ENCODE peak calls at places on chromosomes 4 and X, in seven cellular contexts. A, V, U, O, J, G and Q are unnamed samples.

GRCh38 chr4:94758700-94759399 is 1.1 kb downstream of the BMPR1B start:
- DNase-seq in U (peak), A (peak), J (no peak), O (no peak), G (peak), V (no peak), Q (no peak)

GRCh38 chr4:2570551-2571222 is 34.2 kb downstream of the FAM193A start:
- DNase-seq in U (no peak), J (no peak), V (no peak), A (no peak), G (no peak), O (peak), Q (no peak)

GRCh38 chr4:74531952-74532794 is 87.2 kb downstream of the AREG start:
- DNase-seq in U (no peak), A (peak), V (peak), O (no peak), G (peak), J (no peak), Q (no peak)

GRCh38 chrX:11426712-11427081 is 133.5 kb downstream of the AMELX start:
- DNase-seq in J (no peak), U (no peak), G (no peak), V (no peak), A (no peak), O (no peak), Q (no peak)

GRCh38 chr4:173919861-173920260 is 363.6 kb downstream of the FBXO8 start:
- DNase-seq in G (no peak), A (no peak), J (no peak), V (no peak), O (no peak), U (no peak), Q (no peak)

GRCh38 chrX:84865113-84865512 is 138.6 kb upstream of the APOOL start:
- DNase-seq in J (no peak), O (no peak), A (peak), G (no peak), U (no peak), V (no peak), Q (no peak)

GRCh38 chr4:169024762-169025161 is 14.7 kb upstream of the CBR4 start:
- DNase-seq in U (no peak), O (peak), J (no peak), V (peak), A (peak), G (peak), Q (no peak)

GRCh38 chrX:13816899-13817298 is at the start of gene GPM6B:
- DNase-seq in G (no peak), V (no peak), J (no peak), U (no peak), A (no peak), O (no peak), Q (no peak)

GRCh38 chrX:54785901-54786300 is 12.2 kb downstream of the ITIH6 start:
- DNase-seq in A (no peak), U (no peak), G (peak), V (no peak), J (no peak), O (no peak), Q (no peak)

GRCh38 chrX:1481636-1482529 is 29.2 kb upstream of the ASMTL start:
- DNase-seq in G (peak), J (peak), U (no peak), A (peak), O (peak), V (peak), Q (peak)

GRCh38 chr4:159770398-159770797 is 667.5 kb downstream of the RAPGEF2 start:
- DNase-seq in G (no peak), O (no peak), A (no peak), U (no peak), V (no peak), J (no peak), Q (no peak)

GRCh38 chrX:143994206-143994605 is 110.3 kb downstream of the UBE2NL start:
- DNase-seq in A (no peak), G (no peak), J (no peak), V (no peak), O (no peak), U (no peak), Q (no peak)

GRCh38 chr4:1379801-1380331 is 26.4 kb downstream of the NKX1-1 start:
- DNase-seq in A (no peak), U (no peak), G (peak), O (no peak), J (peak), V (no peak), Q (no peak)

GRCh38 chr4:134787315-134787714 is 585.7 kb upstream of the PABPC4L start:
- DNase-seq in J (no peak), V (no peak), G (no peak), O (no peak), U (no peak), A (peak), Q (no peak)

GRCh38 chr4:138390286-138390685 is 148.1 kb upstream of the SLC7A11 start:
- DNase-seq in O (no peak), J (no peak), G (no peak), A (peak), V (no peak), U (no peak), Q (no peak)

GRCh38 chr4:114180481-114180880 is 201.0 kb upstream of the ARSJ start:
- DNase-seq in O (peak), A (peak), V (peak), G (peak), J (no peak), U (peak), Q (peak)

GRCh38 chr4:83115000-83115399 is 471 bp upstream of the PLAC8 start:
- DNase-seq in V (no peak), J (no peak), O (no peak), G (no peak), U (no peak), A (peak), Q (no peak)

GRCh38 chr4:26235500-26235899 is 85.3 kb upstream of the RBPJ start:
- DNase-seq in A (peak), U (no peak), O (peak), G (peak), V (peak), J (no peak), Q (peak)

GRCh38 chr4:46404961-46405360 is 15.0 kb upstream of the GABRA2 start:
- DNase-seq in V (peak), O (no peak), A (peak), J (no peak), U (no peak), G (peak), Q (no peak)

DNA sequence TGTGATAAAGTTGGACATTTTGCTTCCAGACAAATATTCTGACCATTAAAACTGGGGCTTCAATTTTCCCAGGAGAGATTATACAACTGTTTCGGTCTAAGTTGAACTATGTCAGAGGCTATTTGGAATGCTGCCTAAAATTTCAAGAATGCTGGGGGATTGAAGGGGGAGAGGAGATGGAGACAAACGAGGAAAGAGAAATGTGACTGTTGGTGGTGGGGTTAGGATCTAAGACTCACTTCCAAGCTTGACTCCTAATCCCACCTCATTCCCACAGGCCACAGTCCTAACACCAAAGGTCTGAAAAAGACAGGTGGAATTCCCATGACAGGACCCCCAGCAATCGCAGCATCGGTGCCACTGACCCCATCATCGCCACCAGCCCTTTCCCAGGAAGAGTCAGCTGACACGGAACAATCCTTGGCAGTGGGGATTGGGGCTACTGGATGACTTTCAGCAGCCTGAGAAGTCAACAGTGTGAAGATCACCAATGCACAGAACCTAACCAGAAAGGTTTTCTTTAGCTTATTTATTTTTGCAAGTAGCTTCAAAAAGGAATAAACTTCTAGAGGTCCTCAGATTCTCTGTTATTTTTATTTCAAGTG is 74.0 kb upstream of the PRSS48 start:
- DNase-seq in A (peak), V (no peak), U (no peak), G (no peak), J (no peak), O (peak), Q (no peak)
- H3K27ac ChIP-seq in A (no peak), V (no peak), U (peak), G (no peak), J (peak), O (peak), Q (peak)

GRCh38 chr4:96983830-96984229 is 1143.9 kb downstream of the PDHA2 start:
- DNase-seq in O (no peak), V (no peak), A (no peak), G (no peak), U (no peak), J (no peak), Q (no peak)
- H3K4me3 ChIP-seq in O (peak), V (no peak), A (no peak), G (no peak), U (no peak), J (no peak), Q (peak)

DNA sequence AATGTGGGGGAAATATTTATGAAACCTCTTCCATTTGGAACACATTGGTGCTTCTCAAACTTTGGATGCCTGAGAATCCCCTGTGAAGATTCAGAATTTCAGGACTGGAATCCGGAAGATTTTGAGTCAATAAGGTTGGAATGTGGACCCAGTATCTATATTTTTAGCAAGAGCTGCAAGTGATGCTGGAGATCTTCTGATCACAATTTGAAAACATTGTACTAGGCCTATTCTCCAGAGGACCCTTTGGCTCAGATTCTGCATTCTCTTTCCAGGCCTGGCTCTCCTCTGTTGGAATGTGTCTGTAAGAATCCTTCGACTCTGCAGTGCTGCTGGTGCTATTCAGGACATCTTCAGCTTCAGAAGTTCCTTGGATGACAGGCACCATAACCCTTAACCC is 2.3 kb upstream of the PKD2 start:
- DNase-seq in V (no peak), O (peak), J (no peak), A (no peak), G (no peak), U (no peak), Q (no peak)
- H3K27ac ChIP-seq in V (no peak), O (no peak), J (no peak), A (no peak), G (no peak), U (no peak), Q (peak)

DNA sequence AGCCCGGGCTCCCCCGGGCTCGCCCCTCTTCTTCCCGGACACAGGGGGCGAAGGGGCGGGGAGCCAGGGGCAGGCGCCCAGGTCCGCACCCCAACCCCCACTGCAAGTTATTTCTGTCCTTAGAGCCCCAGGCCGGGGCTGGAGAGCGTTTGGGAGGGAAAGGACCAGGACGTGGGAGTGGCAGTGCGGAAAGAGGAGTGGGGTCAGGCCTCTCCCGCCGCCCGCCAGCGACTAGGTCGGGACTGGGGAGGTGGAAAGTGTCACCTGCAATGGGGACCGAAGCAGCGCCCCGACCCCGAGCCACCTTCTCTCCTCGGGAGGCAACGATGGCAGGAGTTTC is 351 bp downstream of the CCDC160 start:
- DNase-seq in V (peak), U (no peak), A (no peak), G (no peak), O (no peak), J (no peak), Q (no peak)
- H3K4me3 ChIP-seq in V (peak), U (peak), A (peak), G (no peak), O (peak), J (peak), Q (no peak)